ENCODE peak calls at places on chromosomes 5 and 9, in five cellular contexts. T, P, U, A and Q are unnamed samples.
A peak's percentile ranks its signal among the peaks of the same experiment; 100 is the strongest.

GRCh38 chr9:99818439-99818992 is 3.2 kb upstream of the NR4A3 start:
- DNase-seq in U (no peak), T (no peak), P (no peak), A (no peak), Q (peak; percentile 16)

GRCh38 chr9:96251451-96251850 is 50.5 kb downstream of the HSD17B3 start:
- DNase-seq in P (no peak), T (no peak), U (no peak), A (no peak), Q (no peak)

GRCh38 chr5:180563994-180564393 is 27.3 kb downstream of the SCGB3A1 start:
- DNase-seq in U (peak; percentile 12), T (no peak), A (no peak), P (no peak), Q (no peak)

GRCh38 chr5:137220523-137220927 is 278.6 kb downstream of the SPOCK1 start:
- DNase-seq in U (no peak), P (peak; percentile 76), T (no peak), A (no peak), Q (peak; percentile 19)

GRCh38 chr9:91428431-91428830 is 4.8 kb upstream of the NFIL3 start:
- DNase-seq in U (no peak), P (no peak), A (no peak), T (no peak), Q (no peak)

GRCh38 chr5:89457411-89458329 is 574.7 kb upstream of the MEF2C start:
- DNase-seq in T (no peak), P (no peak), A (no peak), U (no peak), Q (no peak)

GRCh38 chr5:34657550-34657921 is 1.4 kb downstream of the RAI14 start:
- DNase-seq in A (no peak), T (peak; percentile 36), U (no peak), P (peak; percentile 16), Q (no peak)

GRCh38 chr9:17462869-17463464 is 115.9 kb upstream of the SH3GL2 start:
- DNase-seq in T (peak; percentile 16), P (peak; percentile 31), A (no peak), U (no peak), Q (peak; percentile 5)

GRCh38 chr5:38384396-38384795 is 126.0 kb downstream of the EGFLAM start:
- DNase-seq in U (no peak), P (no peak), T (no peak), A (no peak), Q (no peak)

GRCh38 chr9:70407081-70407503 is 7.4 kb downstream of the KLF9 start:
- DNase-seq in T (no peak), P (no peak), U (no peak), A (no peak), Q (no peak)

DNA sequence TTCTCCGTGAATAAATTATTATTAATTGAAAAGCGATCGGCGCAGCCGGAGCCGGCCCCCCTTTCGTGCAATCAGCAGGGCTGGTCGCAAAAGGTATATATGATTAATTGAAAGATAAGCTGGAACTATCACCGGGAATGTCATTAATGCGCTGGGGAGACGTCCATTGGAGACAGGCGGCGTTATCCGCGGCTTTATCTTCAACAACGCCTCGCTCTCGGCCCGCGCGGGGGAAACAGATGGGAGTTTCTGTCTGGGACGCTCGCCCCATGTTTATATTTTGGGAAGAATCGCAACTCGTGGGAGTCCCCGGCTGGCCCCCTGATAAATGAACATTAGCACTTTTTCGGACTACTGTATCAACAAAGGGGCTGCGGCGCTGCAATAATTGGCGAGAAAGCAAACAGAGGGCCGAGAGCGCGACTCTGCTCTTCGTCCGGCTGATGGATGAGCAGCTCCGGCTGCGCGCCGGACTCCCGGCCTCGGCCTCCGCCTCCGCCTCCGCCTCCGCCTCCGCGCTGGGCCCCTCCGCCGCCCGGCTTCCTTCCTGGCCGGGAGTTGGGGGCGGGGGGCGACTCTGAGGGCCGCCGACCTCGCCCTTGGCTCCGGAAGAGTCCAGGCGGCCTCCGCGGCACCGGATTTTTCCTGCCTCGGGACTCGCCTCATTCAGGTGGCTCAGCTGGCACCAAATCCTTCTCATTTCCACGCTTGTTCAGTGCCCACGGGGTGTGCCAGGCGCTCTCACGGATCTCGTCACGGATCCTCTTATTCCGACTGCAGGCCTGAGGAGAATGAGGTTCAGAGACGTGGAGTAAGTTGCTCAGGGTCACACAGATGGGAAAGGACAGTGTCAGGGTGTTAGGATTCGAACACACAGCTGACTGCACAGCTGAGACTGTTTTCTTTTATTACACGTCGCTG is 3.6 kb upstream of the NKX2-5 start:
- DNase-seq in U (no peak), P (no peak), A (no peak), T (no peak), Q (no peak)
- TF ChIP-seq ATF2 in U (no peak), P (no peak), A (no peak), T (no peak), Q (no peak)

GRCh38 chr5:28313543-28314334 is 1275.4 kb upstream of the CDH9 start:
- DNase-seq in P (no peak), T (no peak), U (no peak), A (no peak), Q (no peak)
- TF ChIP-seq ATF2 in P (no peak), T (no peak), U (no peak), A (no peak), Q (no peak)

DNA sequence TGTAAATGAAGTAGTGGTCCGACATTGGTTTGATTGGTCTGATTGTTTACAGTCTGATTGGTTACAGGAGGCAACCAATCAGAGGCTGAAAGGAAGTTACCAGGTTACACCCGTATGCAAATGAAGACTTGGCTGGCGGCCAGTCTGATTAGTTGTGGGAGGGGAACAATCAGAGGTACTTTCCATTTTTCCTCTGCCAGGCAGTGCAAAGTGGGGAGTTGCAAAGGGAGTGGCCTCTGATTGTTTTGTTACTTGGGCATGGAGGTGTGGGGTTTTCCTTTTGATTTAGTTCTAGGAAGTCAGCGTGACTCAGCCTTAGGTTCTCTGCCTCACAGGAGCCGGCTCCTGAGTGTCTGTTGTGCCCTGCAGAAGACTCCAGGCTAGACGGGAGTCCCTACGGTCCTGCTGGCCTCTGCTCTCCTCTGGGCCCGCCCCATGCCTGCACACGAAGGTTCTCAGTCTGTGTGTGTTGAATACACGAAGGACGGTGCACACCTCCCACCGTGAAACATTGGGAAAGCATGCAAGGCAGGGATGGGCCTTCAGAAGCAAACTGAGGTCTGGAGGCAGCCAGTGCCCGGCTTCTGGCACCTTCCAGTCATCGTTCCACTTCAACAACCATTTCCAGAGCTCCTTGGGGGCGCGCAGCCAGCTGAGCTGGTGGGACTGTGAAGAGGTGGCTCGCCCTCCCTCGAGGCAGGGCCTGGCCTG is 43.0 kb downstream of the OLFM1 start:
- DNase-seq in U (peak; percentile 13), P (no peak), A (no peak), T (no peak), Q (peak; percentile 31)
- TF ChIP-seq ATF2 in U (no peak), P (no peak), A (no peak), T (no peak), Q (no peak)

DNA sequence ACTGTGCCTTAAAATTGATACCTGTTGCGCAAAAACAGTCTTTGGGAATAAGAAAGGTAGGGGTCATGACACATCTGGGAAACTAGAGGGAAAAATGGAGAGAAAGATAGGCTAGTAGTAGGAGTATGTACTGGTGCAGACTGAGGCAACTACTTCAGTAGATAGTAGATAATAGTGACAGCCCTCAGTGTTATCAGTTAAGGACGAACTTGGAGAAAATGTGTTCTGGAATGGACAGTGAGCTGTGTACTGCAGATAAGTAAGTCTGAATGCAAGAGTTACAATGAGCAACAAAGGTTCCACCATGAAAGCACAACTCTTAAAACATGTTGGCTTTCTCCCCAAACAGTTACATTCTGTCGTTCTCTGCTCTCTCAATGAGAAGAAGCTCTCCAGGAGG is 6.5 kb upstream of the INSL6 start:
- DNase-seq in P (no peak), A (no peak), U (no peak), T (no peak), Q (no peak)
- TF ChIP-seq ATF2 in P (no peak), A (no peak), U (no peak), T (no peak), Q (no peak)

GRCh38 chr5:160158087-160158486 is 38.8 kb upstream of the PWWP2A start:
- DNase-seq in T (peak; percentile 23), U (no peak), P (no peak), A (no peak), Q (no peak)

GRCh38 chr5:160161626-160162025 is 42.4 kb upstream of the PWWP2A start:
- DNase-seq in P (no peak), U (no peak), A (no peak), T (no peak), Q (no peak)

GRCh38 chr5:160155017-160155725 is 35.9 kb upstream of the PWWP2A start:
- DNase-seq in T (no peak), U (no peak), A (no peak), P (no peak), Q (no peak)

GRCh38 chr5:160162910-160163309 is 43.7 kb upstream of the PWWP2A start:
- DNase-seq in U (no peak), P (no peak), T (no peak), A (no peak), Q (no peak)

GRCh38 chr5:160159991-160160826 is 41.0 kb upstream of the PWWP2A start:
- DNase-seq in T (peak; percentile 80), A (peak; percentile 70), P (no peak), U (peak; percentile 28), Q (no peak)
- TF ChIP-seq ATF2 in T (no peak), A (peak; percentile 50), P (no peak), U (no peak), Q (no peak)

GRCh38 chr9:137080260-137081122 is 3.2 kb downstream of the UAP1L1 start:
- DNase-seq in A (no peak), P (no peak), T (no peak), U (no peak), Q (no peak)

GRCh38 chr9:137077758-137078693 is 709 bp downstream of the UAP1L1 start:
- DNase-seq in T (peak; percentile 34), P (no peak), U (no peak), A (no peak), Q (no peak)

GRCh38 chr9:137077010-137077747 is at the start of gene UAP1L1:
- DNase-seq in U (no peak), T (peak; percentile 64), A (peak; percentile 78), P (no peak), Q (peak; percentile 66)

GRCh38 chr9:137079401-137079787 is 2.1 kb downstream of the UAP1L1 start:
- DNase-seq in P (no peak), U (no peak), T (no peak), A (no peak), Q (no peak)

GRCh38 chr9:137078701-137079400 is 1.5 kb downstream of the UAP1L1 start:
- DNase-seq in T (peak; percentile 58), U (no peak), P (no peak), A (peak; percentile 81), Q (no peak)
- TF ChIP-seq ATF2 in T (no peak), U (no peak), P (no peak), A (no peak), Q (no peak)

DNA sequence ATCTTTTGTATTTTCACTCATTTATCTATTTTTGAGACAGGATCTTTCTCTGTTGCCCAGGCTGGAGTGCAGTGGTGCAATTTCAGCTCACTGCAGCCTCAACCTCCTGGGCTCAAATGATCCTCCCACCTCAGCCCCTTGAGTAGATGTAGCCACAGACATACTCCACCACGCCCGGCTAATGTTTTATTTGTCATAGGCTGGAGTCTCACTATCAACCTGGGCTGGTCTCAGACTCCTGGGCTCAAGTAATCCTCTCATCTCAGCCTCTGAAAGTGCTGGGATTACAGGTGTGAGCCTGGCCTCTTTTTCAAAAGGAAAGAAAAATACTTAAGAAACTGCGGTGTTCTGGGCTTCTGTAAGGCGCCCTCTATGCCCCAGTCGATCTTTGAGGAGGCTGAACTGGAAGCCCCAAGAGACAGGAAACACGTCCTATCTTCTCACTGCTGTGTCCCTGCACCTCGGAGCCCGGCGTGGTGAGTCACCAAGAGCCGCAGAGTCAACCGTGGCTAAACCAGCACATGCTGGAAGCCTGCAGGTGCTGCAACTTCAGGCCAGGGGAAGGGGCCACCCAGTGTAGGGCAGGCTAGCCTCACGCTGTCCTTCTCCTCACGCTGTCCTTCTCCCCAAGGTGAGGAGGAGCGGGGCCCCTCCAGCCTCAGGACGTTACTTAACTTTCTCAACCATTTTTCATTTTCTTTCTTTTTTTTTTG is 15.2 kb upstream of the LHX3 start:
- DNase-seq in U (no peak), A (no peak), P (no peak), T (no peak), Q (peak; percentile 42)
- TF ChIP-seq ATF2 in U (no peak), A (no peak), P (no peak), T (no peak), Q (no peak)

GRCh38 chr9:115193777-115194176 is 75.8 kb upstream of the TNC start:
- DNase-seq in T (no peak), A (no peak), P (no peak), U (no peak), Q (no peak)
- TF ChIP-seq ATF2 in T (no peak), A (no peak), P (no peak), U (no peak), Q (no peak)